ENCODE peak calls at places on chromosomes 3 and 15, in nine cellular contexts. One of them, this sample, is unnamed.

GRCh38 chr3:27326211-27326948 is 42.8 kb downstream of the NEK10 start:
- DNase-seq in AG08395: peak
- DNase-seq in HS-5: peak
- DNase-seq in EH: peak
- DNase-seq in heart right ventricle: no peak
- DNase-seq in astrocyte: peak
- DNase-seq in NCI-H774: no peak
- DNase-seq in CD8-positive, alpha-beta memory T cell: no peak
- DNase-seq in NCI-H1105 treated with DMSO at 0.1 percent for 48 hours: no peak
- DNase-seq in this sample: no peak

GRCh38 chr3:83843716-83844115 is 1115.1 kb upstream of the CADM2 start:
- DNase-seq in AG08395: no peak
- DNase-seq in HS-5: no peak
- DNase-seq in EH: no peak
- DNase-seq in heart right ventricle: no peak
- DNase-seq in astrocyte: peak
- DNase-seq in NCI-H774: no peak
- DNase-seq in CD8-positive, alpha-beta memory T cell: no peak
- DNase-seq in NCI-H1105 treated with DMSO at 0.1 percent for 48 hours: no peak
- DNase-seq in this sample: no peak

GRCh38 chr15:61815356-61816083 is 244.7 kb downstream of the VPS13C start:
- DNase-seq in AG08395: no peak
- DNase-seq in HS-5: no peak
- DNase-seq in EH: no peak
- DNase-seq in heart right ventricle: no peak
- DNase-seq in astrocyte: no peak
- DNase-seq in NCI-H774: no peak
- DNase-seq in CD8-positive, alpha-beta memory T cell: no peak
- DNase-seq in NCI-H1105 treated with DMSO at 0.1 percent for 48 hours: no peak
- DNase-seq in this sample: no peak

GRCh38 chr3:60792287-60792852 is 458.9 kb downstream of the FHIT start:
- DNase-seq in AG08395: no peak
- DNase-seq in HS-5: no peak
- DNase-seq in EH: no peak
- DNase-seq in heart right ventricle: no peak
- DNase-seq in astrocyte: no peak
- DNase-seq in NCI-H774: no peak
- DNase-seq in CD8-positive, alpha-beta memory T cell: no peak
- DNase-seq in NCI-H1105 treated with DMSO at 0.1 percent for 48 hours: peak
- DNase-seq in this sample: no peak

GRCh38 chr15:39919396-39919739 is 698 bp downstream of the GPR176 start:
- DNase-seq in AG08395: peak
- DNase-seq in HS-5: no peak
- DNase-seq in EH: no peak
- DNase-seq in heart right ventricle: no peak
- DNase-seq in astrocyte: no peak
- DNase-seq in NCI-H774: no peak
- DNase-seq in CD8-positive, alpha-beta memory T cell: no peak
- DNase-seq in NCI-H1105 treated with DMSO at 0.1 percent for 48 hours: no peak
- DNase-seq in this sample: peak

GRCh38 chr3:64505419-64505818 is 182.4 kb downstream of the ADAMTS9 start:
- DNase-seq in AG08395: no peak
- DNase-seq in HS-5: no peak
- DNase-seq in EH: no peak
- DNase-seq in heart right ventricle: no peak
- DNase-seq in astrocyte: no peak
- DNase-seq in NCI-H774: no peak
- DNase-seq in CD8-positive, alpha-beta memory T cell: no peak
- DNase-seq in NCI-H1105 treated with DMSO at 0.1 percent for 48 hours: no peak
- DNase-seq in this sample: no peak

GRCh38 chr3:129974451-129975331 is at the start of gene TRH:
- DNase-seq in AG08395: no peak
- DNase-seq in HS-5: no peak
- DNase-seq in EH: no peak
- DNase-seq in heart right ventricle: no peak
- DNase-seq in astrocyte: no peak
- DNase-seq in NCI-H774: no peak
- DNase-seq in CD8-positive, alpha-beta memory T cell: no peak
- DNase-seq in NCI-H1105 treated with DMSO at 0.1 percent for 48 hours: no peak
- DNase-seq in this sample: no peak

GRCh38 chr15:69526086-69526485 is 73.5 kb downstream of the RPLP1 start:
- DNase-seq in AG08395: no peak
- DNase-seq in HS-5: no peak
- DNase-seq in EH: peak
- DNase-seq in heart right ventricle: no peak
- DNase-seq in astrocyte: peak
- DNase-seq in NCI-H774: no peak
- DNase-seq in CD8-positive, alpha-beta memory T cell: no peak
- DNase-seq in NCI-H1105 treated with DMSO at 0.1 percent for 48 hours: no peak
- DNase-seq in this sample: no peak

GRCh38 chr3:124014366-124014942 is 22.5 kb upstream of the ROPN1 start:
- DNase-seq in AG08395: peak
- DNase-seq in HS-5: no peak
- DNase-seq in EH: peak
- DNase-seq in heart right ventricle: no peak
- DNase-seq in astrocyte: peak
- DNase-seq in NCI-H774: no peak
- DNase-seq in CD8-positive, alpha-beta memory T cell: no peak
- DNase-seq in NCI-H1105 treated with DMSO at 0.1 percent for 48 hours: no peak
- DNase-seq in this sample: no peak

GRCh38 chr3:194275721-194276120 is 75.4 kb downstream of the CPN2 start:
- DNase-seq in AG08395: no peak
- DNase-seq in HS-5: no peak
- DNase-seq in EH: no peak
- DNase-seq in heart right ventricle: no peak
- DNase-seq in astrocyte: no peak
- DNase-seq in NCI-H774: no peak
- DNase-seq in CD8-positive, alpha-beta memory T cell: no peak
- DNase-seq in NCI-H1105 treated with DMSO at 0.1 percent for 48 hours: no peak
- DNase-seq in this sample: no peak

GRCh38 chr3:107894998-107895397 is 195.8 kb downstream of the CD47 start:
- DNase-seq in AG08395: no peak
- DNase-seq in HS-5: no peak
- DNase-seq in EH: no peak
- DNase-seq in heart right ventricle: no peak
- DNase-seq in astrocyte: no peak
- DNase-seq in NCI-H774: no peak
- DNase-seq in CD8-positive, alpha-beta memory T cell: no peak
- DNase-seq in NCI-H1105 treated with DMSO at 0.1 percent for 48 hours: no peak
- DNase-seq in this sample: no peak

This sample was measured in HEK293T.